ENCODE peak calls at places on chromosome 16, in ten cellular contexts. B is OCI-LY7, Z is neuronal stem cell, V is thyroid gland, M is AG04450, H is body of pancreas, C is cardiac muscle cell, A is GM23338, U is GM23248, I is small intestine. X is an unnamed sample.

GRCh38 chr16:58299757-58300349 is 5.0 kb upstream of the PRSS54 start:
- DNase-seq in B (peak; percentile 56), Z (no peak), V (no peak), M (no peak), H (peak; percentile 16), C (peak; percentile 36), A (peak; percentile 80), U (peak; percentile 23), I (peak; percentile 10), X (peak; percentile 1)

GRCh38 chr16:31421587-31421986 is 6.6 kb downstream of the COX6A2 start:
- DNase-seq in B (no peak), Z (no peak), V (no peak), M (no peak), H (no peak), C (no peak), A (no peak), U (no peak), I (peak; percentile 46), X (peak; percentile 60)

GRCh38 chr16:27691717-27692116 is 141.8 kb downstream of the KATNIP start:
- DNase-seq in B (no peak), Z (no peak), V (no peak), M (no peak), H (no peak), C (no peak), A (no peak), U (no peak), I (no peak), X (no peak)

GRCh38 chr16:57299009-57299718 is 14.7 kb upstream of the PLLP start:
- DNase-seq in B (no peak), Z (no peak), V (no peak), M (peak; percentile 20), H (no peak), C (no peak), A (peak; percentile 79), U (peak; percentile 91), I (no peak), X (no peak)

GRCh38 chr16:89332248-89333245 is 115.0 kb downstream of the ZNF778 start:
- DNase-seq in B (peak; percentile 66), Z (no peak), V (no peak), M (no peak), H (peak; percentile 5), C (no peak), A (no peak), U (peak; percentile 38), I (no peak), X (no peak)

GRCh38 chr16:81823111-81823510 is 44.0 kb downstream of the PLCG2 start:
- DNase-seq in B (peak; percentile 91), Z (no peak), V (peak; percentile 15), M (no peak), H (no peak), C (no peak), A (no peak), U (no peak), I (no peak), X (no peak)

GRCh38 chr16:15450624-15451023 is 16.2 kb downstream of the BMERB1 start:
- DNase-seq in B (no peak), Z (no peak), V (no peak), M (no peak), H (no peak), C (no peak), A (no peak), U (peak; percentile 54), I (no peak), X (no peak)

GRCh38 chr16:84839054-84839453 is 19.3 kb downstream of the CRISPLD2 start:
- DNase-seq in B (no peak), Z (no peak), V (peak; percentile 75), M (no peak), H (no peak), C (peak; percentile 81), A (no peak), U (peak; percentile 75), I (no peak), X (no peak)

GRCh38 chr16:74991593-74992403 is 6.9 kb upstream of the WDR59 start:
- DNase-seq in B (no peak), Z (no peak), V (no peak), M (no peak), H (peak; percentile 64), C (peak; percentile 27), A (no peak), U (no peak), I (peak; percentile 91), X (no peak)

GRCh38 chr16:23353440-23353839 is 51.3 kb downstream of the SCNN1B start:
- DNase-seq in B (no peak), Z (no peak), V (no peak), M (no peak), H (peak; percentile 82), C (no peak), A (no peak), U (no peak), I (no peak), X (no peak)

GRCh38 chr16:49332589-49333267 is 40.9 kb upstream of the C16orf78 start:
- DNase-seq in B (no peak), Z (no peak), V (peak; percentile 69), M (no peak), H (no peak), C (no peak), A (no peak), U (no peak), I (no peak), X (no peak)

GRCh38 chr16:31354394-31355291 is at the start of gene ITGAX:
- DNase-seq in B (no peak), Z (no peak), V (no peak), M (no peak), H (peak; percentile 27), C (peak; percentile 61), A (no peak), U (peak; percentile 46), I (peak; percentile 14), X (no peak)

GRCh38 chr16:57023541-57024249 is 34.3 kb downstream of the NLRC5 start:
- DNase-seq in B (no peak), Z (no peak), V (no peak), M (no peak), H (no peak), C (no peak), A (no peak), U (no peak), I (no peak), X (peak; percentile 91)

GRCh38 chr16:10388987-10389386 is 3.1 kb downstream of the ATF7IP2 start:
- DNase-seq in B (no peak), Z (no peak), V (no peak), M (no peak), H (no peak), C (no peak), A (no peak), U (no peak), I (no peak), X (no peak)
- H3K4me3 ChIP-seq in B (no peak overlapping the region), Z (no peak overlapping the region), V (no peak overlapping the region), M (no peak overlapping the region), H (no peak overlapping the region), C (no peak overlapping the region), A (no peak overlapping the region), U (no peak overlapping the region), I (no peak overlapping the region), X (no peak overlapping the region)

GRCh38 chr16:12614662-12615278 is 188.9 kb downstream of the CPPED1 start:
- DNase-seq in B (no peak), Z (no peak), V (no peak), M (no peak), H (no peak), C (no peak), A (no peak), U (no peak), I (no peak), X (no peak)

GRCh38 chr16:12611916-12612597 is 191.6 kb downstream of the CPPED1 start:
- DNase-seq in B (no peak), Z (no peak), V (no peak), M (no peak), H (no peak), C (no peak), A (no peak), U (no peak), I (no peak), X (no peak)

GRCh38 chr16:12613131-12613991 is 190.3 kb downstream of the CPPED1 start:
- DNase-seq in B (no peak), Z (no peak), V (no peak), M (no peak), H (peak; percentile 13), C (no peak), A (peak; percentile 25), U (peak; percentile 46), I (peak; percentile 81), X (no peak)

GRCh38 chr16:12612598-12613101 is 191.0 kb downstream of the CPPED1 start:
- DNase-seq in B (no peak), Z (no peak), V (no peak), M (no peak), H (no peak), C (no peak), A (no peak), U (no peak), I (peak; percentile 79), X (no peak)

DNA sequence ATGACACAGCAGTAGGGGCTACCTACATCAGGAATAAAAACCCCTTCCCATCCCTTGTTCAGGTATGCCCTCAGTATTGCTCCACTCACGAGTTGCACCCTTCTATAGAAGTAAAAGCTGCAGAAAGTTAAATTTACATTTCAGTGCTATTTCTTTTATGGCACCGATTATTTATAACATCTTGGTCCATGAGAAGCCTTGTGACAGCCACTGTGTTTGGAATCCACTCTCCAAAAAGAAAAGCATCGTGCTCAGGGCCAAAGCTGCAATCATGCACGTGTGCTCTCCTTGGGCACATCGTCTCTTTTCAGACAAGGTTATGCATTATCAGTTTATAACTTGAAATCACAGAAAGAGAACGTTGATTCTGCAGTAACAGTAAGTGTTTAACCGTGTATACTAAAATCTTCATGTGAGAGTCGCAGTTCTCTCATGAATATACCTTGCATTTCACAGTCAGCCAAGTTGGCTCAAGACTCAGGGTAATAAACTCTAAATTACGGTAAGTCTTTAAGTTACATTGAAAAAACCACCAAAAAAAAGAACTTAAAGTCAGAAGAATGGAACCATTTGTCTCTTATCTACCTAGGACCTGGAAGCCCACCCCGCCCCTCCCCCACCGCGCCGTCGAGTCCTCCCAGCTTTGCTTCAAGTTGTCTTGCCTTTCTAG is 189.6 kb downstream of the CPPED1 start:
- DNase-seq in B (no peak), Z (no peak), V (no peak), M (no peak), H (no peak), C (no peak), A (no peak), U (no peak), I (no peak), X (no peak)
- H3K27ac ChIP-seq in B (no peak overlapping the region), Z (no peak overlapping the region), V (no peak overlapping the region), M (no peak overlapping the region), H (no peak overlapping the region), C (no peak overlapping the region), A (no peak overlapping the region), U (no peak overlapping the region), I (peak overlapping the region; percentile 55), X (no peak overlapping the region)

GRCh38 chr16:3186946-3187690 is 886 bp upstream of the OR1F1 start:
- DNase-seq in B (no peak), Z (no peak), V (no peak), M (no peak), H (no peak), C (no peak), A (no peak), U (no peak), I (no peak), X (no peak)
- H3K4me3 ChIP-seq in B (no peak overlapping the region), Z (no peak overlapping the region), V (no peak overlapping the region), M (no peak overlapping the region), H (no peak overlapping the region), C (no peak overlapping the region), A (peak overlapping the region; percentile 99), U (peak overlapping the region; percentile 79), I (no peak overlapping the region), X (no peak overlapping the region)

DNA sequence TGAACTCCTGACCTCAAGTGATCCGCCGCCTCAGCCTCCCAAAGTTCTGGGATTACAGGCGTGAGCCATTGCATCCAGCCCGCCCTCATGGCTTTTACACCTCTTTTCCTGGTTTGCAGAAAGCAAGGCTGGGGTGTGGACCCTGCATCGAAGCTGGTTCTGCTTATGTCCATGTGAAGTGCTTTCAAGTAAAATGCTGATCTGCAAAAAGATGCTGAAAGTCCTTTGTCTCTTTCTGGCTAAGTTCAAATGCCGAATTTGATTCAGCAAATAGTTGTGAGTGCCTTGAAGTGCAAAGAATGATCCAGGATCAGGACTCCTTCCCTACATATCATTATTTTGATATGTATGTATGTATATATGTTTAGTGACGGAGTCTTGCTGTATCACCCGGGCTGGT is 17.1 kb downstream of the NAA60 start:
- DNase-seq in B (no peak), Z (no peak), V (no peak), M (no peak), H (no peak), C (no peak), A (no peak), U (no peak), I (no peak), X (no peak)
- H3K27ac ChIP-seq in B (no peak overlapping the region), Z (no peak overlapping the region), V (no peak overlapping the region), M (no peak overlapping the region), H (no peak overlapping the region), C (peak overlapping the region; percentile 98), A (no peak overlapping the region), U (no peak overlapping the region), I (no peak overlapping the region), X (no peak overlapping the region)